ENCODE peak calls at places on chromosomes 4 and X, in four cellular contexts. K, V, W and S are unnamed samples.

GRCh38 chrX:134525086-134525792 is 65.3 kb downstream of the HPRT1 start:
- DNase-seq in V (no peak), K (no peak), W (no peak), S (no peak)

GRCh38 chr4:15144249-15144966 is 142.1 kb downstream of the CPEB2 start:
- DNase-seq in K (no peak), V (no peak), W (peak), S (no peak)

GRCh38 chr4:105145913-105146285 is 777 bp upstream of the TET2 start:
- DNase-seq in W (no peak), V (no peak), K (no peak), S (no peak)

GRCh38 chr4:186724048-186724860 is 598 bp upstream of the FAT1 start:
- DNase-seq in K (peak), W (peak), V (peak), S (no peak)

GRCh38 chr4:2438822-2439718 is 20.3 kb downstream of the CFAP99 start:
- DNase-seq in K (no peak), V (no peak), W (no peak), S (no peak)

GRCh38 chrX:110086162-110086915 is 83.4 kb downstream of the TMEM164 start:
- DNase-seq in K (no peak), W (peak), V (no peak), S (no peak)

GRCh38 chr4:8318509-8318908 is 49.0 kb downstream of the HTRA3 start:
- DNase-seq in K (no peak), W (no peak), V (no peak), S (no peak)

GRCh38 chr4:75919914-75920313 is 17.7 kb upstream of the PPEF2 start:
- DNase-seq in K (peak), V (no peak), W (peak), S (no peak)

GRCh38 chrX:18755651-18756050 is 48.2 kb downstream of the PPEF1 start:
- DNase-seq in W (no peak), V (no peak), K (no peak), S (no peak)

DNA sequence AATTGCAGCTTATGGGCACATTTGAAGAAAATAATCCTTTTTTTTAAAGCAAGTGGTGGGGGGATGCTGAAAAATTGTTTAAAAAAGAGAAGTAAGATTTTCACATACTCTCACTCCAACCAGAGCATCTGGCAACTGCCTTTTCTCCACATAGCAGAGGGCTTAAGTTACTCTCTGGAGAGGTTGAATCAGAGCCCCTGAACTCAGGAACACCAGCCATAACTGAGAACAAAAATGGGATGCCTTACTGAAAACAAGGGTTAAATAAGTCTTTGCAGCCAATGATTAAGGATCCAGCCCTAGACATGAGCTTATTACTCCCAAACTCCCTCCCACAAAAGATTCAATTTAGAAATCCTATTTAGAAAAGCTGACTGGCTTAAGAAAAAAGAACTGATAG is 27.5 kb downstream of the CASK start:
- DNase-seq in W (peak), V (no peak), K (no peak), S (no peak)
- H3K4me3 ChIP-seq in W (no peak), V (no peak), K (no peak), S (no peak)

DNA sequence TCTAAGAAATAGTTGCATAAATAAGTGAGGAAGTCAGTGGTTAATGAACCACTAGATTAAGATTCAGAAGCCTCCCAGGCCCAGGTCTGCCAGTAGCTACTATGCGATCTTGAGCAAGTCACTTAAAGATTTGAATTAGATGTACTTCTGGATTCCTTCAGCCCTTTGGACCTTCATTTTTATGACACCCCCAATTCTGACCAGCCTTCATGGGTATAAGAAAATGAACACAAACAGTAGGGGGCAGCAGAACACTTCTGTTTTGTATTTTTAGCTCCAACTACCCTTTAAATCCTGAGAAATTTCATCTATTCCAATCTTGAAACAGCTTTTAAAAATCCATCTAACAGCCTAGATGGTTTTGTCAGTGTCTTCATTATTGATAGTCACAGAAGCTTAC is 19.0 kb downstream of the TMEM47 start:
- DNase-seq in W (peak), V (peak), K (no peak), S (no peak)
- TF ChIP-seq CTCF in W (peak), V (peak), K (no peak), S (peak)

GRCh38 chr4:1200425-1201035 is 28.1 kb upstream of the SPON2 start:
- DNase-seq in V (no peak), W (peak), K (peak), S (peak)
- H3K4me3 ChIP-seq in V (no peak), W (peak), K (no peak), S (no peak)

GRCh38 chr4:101089168-101089567 is 258.2 kb downstream of the PPP3CA start:
- DNase-seq in K (no peak), W (no peak), V (no peak), S (no peak)

GRCh38 chr4:101081695-101082369 is 265.5 kb downstream of the PPP3CA start:
- DNase-seq in V (no peak), K (no peak), W (no peak), S (no peak)

GRCh38 chr4:101081166-101081565 is 266.2 kb downstream of the PPP3CA start:
- DNase-seq in V (no peak), K (no peak), W (no peak), S (no peak)

DNA sequence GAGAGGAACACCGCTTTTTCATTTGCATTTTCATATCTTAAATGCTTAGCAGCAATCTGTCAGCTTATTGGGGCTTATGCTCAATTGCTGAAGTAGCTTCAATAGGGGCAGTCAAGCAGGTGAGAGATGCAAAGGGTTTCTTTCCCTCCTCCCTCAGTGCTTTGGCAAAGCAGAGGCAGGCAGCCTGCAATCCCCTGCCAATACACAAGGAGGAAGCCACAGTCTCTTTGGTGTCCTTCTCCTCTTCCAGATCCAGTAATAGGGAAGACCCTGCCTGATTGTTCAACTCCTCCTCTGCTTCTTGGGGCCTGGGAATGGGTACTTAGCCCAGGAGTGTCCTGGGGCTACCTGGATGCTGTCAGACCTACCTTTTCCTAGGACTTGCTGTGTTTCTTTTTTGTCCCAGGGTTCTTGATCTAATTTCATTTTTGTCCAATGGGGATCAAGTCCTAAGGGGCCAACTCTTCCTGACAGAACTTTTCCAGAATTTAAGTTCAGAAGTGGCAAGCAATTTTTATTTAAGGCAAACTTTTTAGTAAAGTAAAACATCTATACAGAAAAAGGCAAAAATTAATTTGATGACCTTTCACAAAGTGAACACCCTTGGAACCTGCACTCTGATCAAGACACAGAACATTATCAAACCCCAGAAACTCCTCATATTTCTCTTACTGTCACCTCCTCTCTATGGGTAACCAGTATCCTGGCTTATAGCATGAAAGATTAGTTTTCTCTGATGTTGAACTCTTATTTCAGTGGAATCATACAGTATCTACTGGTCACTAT is 260.3 kb downstream of the PPP3CA start:
- DNase-seq in W (no peak), K (no peak), V (no peak), S (no peak)
- TF ChIP-seq CTCF in W (no peak), K (no peak), V (no peak), S (no peak)

GRCh38 chr4:3467601-3468031 is 4.5 kb downstream of the DOK7 start:
- DNase-seq in K (no peak), V (no peak), W (no peak), S (no peak)

GRCh38 chr4:3470244-3471097 is 7.4 kb downstream of the DOK7 start:
- DNase-seq in V (no peak), K (peak), W (peak), S (no peak)

GRCh38 chr4:3469386-3470243 is 6.5 kb downstream of the DOK7 start:
- DNase-seq in W (no peak), K (peak), V (no peak), S (no peak)

GRCh38 chr4:3468154-3468553 is 5.0 kb downstream of the DOK7 start:
- DNase-seq in W (no peak), V (no peak), K (no peak), S (no peak)

GRCh38 chr4:3468804-3469203 is 5.7 kb downstream of the DOK7 start:
- DNase-seq in K (no peak), V (no peak), W (no peak), S (no peak)
- H3K4me3 ChIP-seq in K (no peak), V (no peak), W (no peak), S (no peak)

GRCh38 chr4:56909083-56909981 is 1.6 kb downstream of the REST start:
- DNase-seq in V (peak), W (peak), K (no peak), S (no peak)

GRCh38 chr4:56908206-56909082 is 744 bp downstream of the REST start:
- DNase-seq in K (peak), V (peak), W (peak), S (no peak)

GRCh38 chr4:56907009-56907408 is 691 bp upstream of the REST start:
- DNase-seq in W (no peak), K (peak), V (no peak), S (no peak)

GRCh38 chr4:56906534-56906933 is 1.2 kb upstream of the REST start:
- DNase-seq in V (no peak), W (no peak), K (no peak), S (no peak)

DNA sequence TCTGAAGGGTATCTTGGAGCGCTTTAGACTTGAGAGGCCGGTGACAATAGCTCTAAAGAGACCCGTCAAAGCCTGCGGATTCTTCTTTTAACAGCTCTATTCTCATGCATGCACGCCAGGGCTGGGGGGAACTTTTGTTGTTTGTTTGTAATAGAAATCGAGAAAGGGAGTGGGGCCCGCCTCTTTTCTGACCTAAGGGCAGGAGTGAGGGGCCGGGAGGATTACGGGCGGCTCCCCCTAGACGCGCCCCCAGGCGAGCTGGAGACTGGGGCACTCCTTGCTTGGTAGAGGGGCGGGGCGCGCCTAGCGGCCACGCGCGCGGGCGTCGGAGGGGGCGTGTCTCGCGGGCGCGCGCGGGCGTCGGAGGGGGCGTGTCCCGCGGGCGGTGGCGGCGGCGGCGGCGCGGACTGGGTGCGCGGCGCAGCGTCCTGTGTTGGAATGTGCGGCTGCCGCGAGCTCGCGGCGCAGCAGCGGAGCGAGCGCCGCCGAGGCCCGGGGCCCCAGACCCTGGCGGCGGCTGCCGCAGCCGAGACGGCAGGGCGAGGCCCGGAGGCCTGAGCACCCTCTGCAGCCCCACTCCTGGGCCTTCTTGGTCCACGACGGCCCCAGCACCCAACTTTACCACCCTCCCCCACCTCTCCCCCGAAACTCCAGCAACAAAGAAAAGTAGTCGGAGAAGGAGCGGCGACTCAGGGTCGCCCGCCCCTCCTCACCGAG is at the start of gene REST:
- DNase-seq in K (peak), V (peak), W (peak), S (no peak)
- TF ChIP-seq CTCF in K (no peak), V (no peak), W (no peak), S (no peak)

GRCh38 chr4:41121906-41122305 is 92.4 kb downstream of the APBB2 start:
- DNase-seq in W (no peak), V (no peak), K (no peak), S (no peak)

GRCh38 chr4:41119867-41120295 is 94.5 kb downstream of the APBB2 start:
- DNase-seq in V (no peak), W (no peak), K (no peak), S (no peak)

GRCh38 chr4:41122775-41123174 is 91.6 kb downstream of the APBB2 start:
- DNase-seq in W (no peak), K (no peak), V (no peak), S (no peak)

GRCh38 chr4:41120297-41121217 is 93.8 kb downstream of the APBB2 start:
- DNase-seq in V (no peak), W (peak), K (no peak), S (no peak)

DNA sequence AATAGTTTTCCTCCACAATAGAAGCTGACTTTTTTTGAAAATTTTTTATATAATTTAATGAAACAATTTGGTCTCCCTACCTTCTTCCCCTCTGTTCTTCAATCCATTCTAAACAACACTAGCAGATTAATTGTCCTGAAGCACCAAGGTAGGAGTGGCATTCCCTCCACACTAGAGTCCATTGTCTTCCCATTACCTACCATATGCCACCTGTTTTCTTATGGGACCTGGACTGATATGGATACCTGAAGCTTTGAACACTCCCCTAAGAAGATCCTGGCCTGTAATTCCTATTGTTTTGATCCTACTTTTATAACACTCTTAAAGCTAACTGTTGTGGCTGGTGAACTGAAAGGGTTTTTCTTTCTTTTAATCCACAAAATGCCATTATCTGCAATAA is 92.0 kb downstream of the APBB2 start:
- DNase-seq in K (no peak), V (no peak), W (no peak), S (no peak)
- H3K4me3 ChIP-seq in K (no peak), V (no peak), W (no peak), S (no peak)

GRCh38 chrX:136272325-136272724 is 21.1 kb upstream of the MAP7D3 start:
- DNase-seq in K (no peak), W (no peak), V (no peak), S (no peak)
- TF ChIP-seq CTCF in K (no peak), W (peak), V (peak), S (no peak)

GRCh38 chrX:20116575-20117240 is at the start of gene MAP7D2:
- DNase-seq in W (no peak), K (peak), V (peak), S (no peak)
- H3K4me3 ChIP-seq in W (no peak), K (no peak), V (peak), S (peak)

DNA sequence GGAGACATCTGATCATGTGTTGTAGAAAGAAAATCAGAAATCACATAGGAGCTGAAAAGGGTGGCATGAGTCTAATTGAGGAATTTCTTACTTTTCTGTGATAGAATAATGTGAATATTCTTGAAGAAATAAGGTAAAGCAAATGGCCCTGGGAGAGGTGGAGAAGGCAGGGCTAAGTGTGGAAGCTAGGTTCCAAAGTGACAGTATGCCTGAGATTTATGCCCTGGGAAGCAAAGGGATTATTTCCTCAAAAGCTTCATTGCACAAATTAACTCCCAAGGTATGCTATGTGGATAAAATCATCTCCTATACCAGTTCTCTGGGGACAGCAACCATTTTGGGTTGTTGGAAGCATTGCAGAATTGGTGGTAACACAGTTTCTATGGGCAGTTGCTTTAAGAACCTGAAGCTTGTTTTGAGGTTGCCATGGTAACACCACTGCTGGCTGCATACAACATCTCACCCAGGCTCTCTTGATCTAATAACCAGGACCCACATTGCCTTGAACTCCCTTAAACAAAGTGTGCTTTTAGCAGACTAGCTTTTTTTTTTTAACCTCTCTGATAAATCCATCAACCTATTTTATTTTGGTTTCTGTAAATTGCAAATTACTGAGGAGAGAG is 21.0 kb downstream of the MAOA start:
- DNase-seq in K (no peak), V (no peak), W (peak), S (no peak)
- TF ChIP-seq CTCF in K (no peak), V (no peak), W (no peak), S (no peak)